ENCODE peak calls at places on chromosomes 7 and 10, in four cellular contexts. O is heart right ventricle, J is breast epithelium, F is colonic mucosa. A is an unnamed sample. For H3K4me1 and H3K36me3, the result is how much of the 10 kb centered on the place peaks cover.

GRCh38 chr7:28358423-28358868 is 53.9 kb upstream of the CREB5 start:
- DNase-seq in O (no peak), J (no peak), F (no peak), A (no peak)

GRCh38 chr10:47277352-47278151 is 22.4 kb upstream of the GDF10 start:
- DNase-seq in O (no peak), J (no peak), F (no peak), A (no peak)

GRCh38 chr10:67772894-67773511 is 65.0 kb downstream of the DNAJC12 start:
- DNase-seq in O (no peak), J (no peak), F (no peak), A (no peak)

GRCh38 chr10:98055875-98056516 is 25.6 kb upstream of the CRTAC1 start:
- DNase-seq in O (no peak), J (no peak), F (no peak), A (no peak)

GRCh38 chr7:103687981-103688380 is 242.0 kb upstream of the SLC26A5 start:
- DNase-seq in O (no peak), J (no peak), F (no peak), A (no peak)

GRCh38 chr10:3366735-3367405 is 194.3 kb upstream of the PITRM1 start:
- DNase-seq in O (no peak), J (no peak), F (no peak), A (no peak)

GRCh38 chr7:123231060-123232000 is 31.6 kb upstream of the SLC13A1 start:
- DNase-seq in O (no peak), J (no peak), F (no peak), A (no peak)

GRCh38 chr7:159116581-159117339 is 27.9 kb downstream of the VIPR2 start:
- DNase-seq in O (no peak), J (peak), F (no peak), A (no peak)

GRCh38 chr10:26438534-26439269 is 561 bp downstream of the APBB1IP start:
- DNase-seq in O (no peak), J (no peak), F (peak), A (peak)

GRCh38 chr10:86957471-86958108 is at the start of gene MMRN2:
- DNase-seq in O (peak), J (no peak), F (no peak), A (no peak)

GRCh38 chr10:114151486-114151885 is 22.5 kb downstream of the CCDC186 start:
- DNase-seq in O (no peak), J (no peak), F (no peak), A (no peak)

GRCh38 chr10:100848770-100849169 is 64.0 kb upstream of the SLF2 start:
- DNase-seq in O (no peak), J (no peak), F (no peak), A (no peak)

GRCh38 chr10:82358486-82359097 is 483.6 kb downstream of the NRG3 start:
- DNase-seq in O (peak), J (no peak), F (no peak), A (peak)

GRCh38 chr7:7427363-7427762 is 108.3 kb downstream of the COL28A1 start:
- DNase-seq in O (no peak), J (no peak), F (no peak), A (no peak)

GRCh38 chr7:110835889-110836288 is 255.0 kb upstream of the LRRN3 start:
- DNase-seq in O (no peak), J (no peak), F (no peak), A (no peak)

GRCh38 chr7:20831976-20832375 is 45.3 kb upstream of the SP8 start:
- DNase-seq in O (no peak), J (no peak), F (no peak), A (no peak)

GRCh38 chr10:31477584-31477983 is 158.6 kb downstream of the ZEB1 start:
- DNase-seq in O (no peak), J (no peak), F (no peak), A (no peak)

GRCh38 chr7:141649137-141649864 is 52.7 kb downstream of the DENND11 start:
- DNase-seq in O (no peak), J (no peak), F (no peak), A (no peak)

GRCh38 chr7:28957064-28957821 is 887 bp downstream of the TRIL start:
- DNase-seq in O (no peak), J (peak), F (peak), A (peak)

GRCh38 chr10:128629111-128630096 is 503.2 kb upstream of the MKI67 start:
- DNase-seq in O (no peak), J (peak), F (no peak), A (no peak)

GRCh38 chr7:99089914-99090629 is 53.8 kb downstream of the SMURF1 start:
- DNase-seq in O (no peak), J (no peak), F (no peak), A (no peak)

GRCh38 chr7:72710983-72711382 is 117.0 kb downstream of the TYW1B start:
- DNase-seq in O (no peak), J (no peak), F (no peak), A (no peak)

DNA sequence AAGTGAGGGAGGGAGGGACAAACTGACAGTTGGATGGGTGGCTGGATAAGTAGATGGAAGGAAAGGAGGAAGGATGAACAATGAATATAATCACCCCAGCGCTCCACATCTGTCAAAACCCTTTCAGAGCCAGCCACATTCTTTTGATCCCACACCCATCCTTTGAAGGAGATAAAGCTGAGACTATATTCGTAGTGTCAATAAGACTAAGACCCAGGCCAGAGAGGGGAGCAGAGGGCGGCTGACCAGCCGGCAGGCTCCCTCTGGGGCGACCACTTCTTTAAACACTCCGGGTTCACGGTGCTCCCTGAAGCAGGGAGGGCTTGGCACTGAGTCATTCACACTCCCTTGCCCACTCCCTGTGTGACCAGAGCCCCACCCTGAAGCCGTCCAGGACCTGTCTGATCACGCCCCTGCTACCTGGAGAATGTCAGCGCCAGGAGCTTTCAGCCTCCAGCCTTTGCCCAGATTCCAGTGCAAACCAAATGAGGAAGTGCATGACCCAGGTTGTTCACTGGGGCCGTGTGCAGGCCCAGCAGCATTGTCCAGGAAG is 34.3 kb downstream of the UNC5B start:
- DNase-seq in O (no peak), J (no peak), F (peak), A (peak)
- H3K4me1 ChIP-seq in O (half or more), J (under half), F (under half), A (half or more)

DNA sequence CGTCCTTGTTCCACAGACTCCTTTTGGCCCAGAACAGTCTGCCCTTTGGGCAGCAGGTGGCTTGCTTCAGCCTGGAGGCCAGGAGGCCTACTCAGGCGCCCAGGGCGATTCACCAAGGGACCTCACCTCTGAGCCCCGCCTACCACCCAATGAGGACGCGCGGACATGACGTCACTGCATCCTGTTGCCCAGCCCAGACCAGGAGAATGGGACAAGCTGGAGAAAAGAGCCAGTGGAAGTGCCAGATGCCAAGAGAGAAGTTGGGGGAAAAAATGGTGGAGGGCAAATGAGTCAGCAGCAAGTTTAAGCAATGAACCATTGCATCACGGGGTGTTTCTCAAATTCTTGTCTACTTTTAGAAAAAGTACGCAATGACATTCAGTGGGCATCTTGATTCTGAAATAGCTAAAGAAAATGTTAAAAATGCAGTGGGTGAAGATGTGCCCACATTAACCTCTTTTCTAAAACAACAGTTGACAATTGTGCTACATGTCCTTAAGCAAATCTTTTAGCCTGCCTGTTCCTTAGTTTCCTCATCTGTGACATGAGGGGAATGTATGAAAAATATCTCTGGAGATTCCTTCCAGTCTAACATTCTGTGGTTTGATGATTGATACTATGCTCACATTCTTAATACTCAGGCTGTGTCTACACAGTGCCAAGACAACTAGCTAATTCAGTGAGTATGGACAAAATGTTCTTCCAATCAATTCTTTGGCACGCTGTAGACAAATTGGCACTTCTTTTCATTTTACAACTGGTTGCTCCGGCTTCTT is 23.9 kb upstream of the LEP start:
- DNase-seq in O (no peak), J (no peak), F (no peak), A (peak)
- TF ChIP-seq CTCF in O (no peak), J (no peak), F (no peak), A (no peak)

GRCh38 chr10:124403548-124403947 is 15.2 kb downstream of the OAT start:
- DNase-seq in O (peak), J (no peak), F (no peak), A (no peak)
- H3K36me3 ChIP-seq in O (half or more), J (under half), F (under half), A (half or more)

GRCh38 chr7:155809332-155809946 is 2.8 kb downstream of the SHH start:
- DNase-seq in O (no peak), J (no peak), F (peak), A (no peak)

GRCh38 chr7:155807013-155807804 is 5.1 kb downstream of the SHH start:
- DNase-seq in O (no peak), J (no peak), F (peak), A (no peak)

GRCh38 chr7:155808551-155809331 is 3.5 kb downstream of the SHH start:
- DNase-seq in O (no peak), J (no peak), F (peak), A (no peak)

GRCh38 chr7:155806096-155806871 is 6.0 kb downstream of the SHH start:
- DNase-seq in O (no peak), J (no peak), F (no peak), A (no peak)

DNA sequence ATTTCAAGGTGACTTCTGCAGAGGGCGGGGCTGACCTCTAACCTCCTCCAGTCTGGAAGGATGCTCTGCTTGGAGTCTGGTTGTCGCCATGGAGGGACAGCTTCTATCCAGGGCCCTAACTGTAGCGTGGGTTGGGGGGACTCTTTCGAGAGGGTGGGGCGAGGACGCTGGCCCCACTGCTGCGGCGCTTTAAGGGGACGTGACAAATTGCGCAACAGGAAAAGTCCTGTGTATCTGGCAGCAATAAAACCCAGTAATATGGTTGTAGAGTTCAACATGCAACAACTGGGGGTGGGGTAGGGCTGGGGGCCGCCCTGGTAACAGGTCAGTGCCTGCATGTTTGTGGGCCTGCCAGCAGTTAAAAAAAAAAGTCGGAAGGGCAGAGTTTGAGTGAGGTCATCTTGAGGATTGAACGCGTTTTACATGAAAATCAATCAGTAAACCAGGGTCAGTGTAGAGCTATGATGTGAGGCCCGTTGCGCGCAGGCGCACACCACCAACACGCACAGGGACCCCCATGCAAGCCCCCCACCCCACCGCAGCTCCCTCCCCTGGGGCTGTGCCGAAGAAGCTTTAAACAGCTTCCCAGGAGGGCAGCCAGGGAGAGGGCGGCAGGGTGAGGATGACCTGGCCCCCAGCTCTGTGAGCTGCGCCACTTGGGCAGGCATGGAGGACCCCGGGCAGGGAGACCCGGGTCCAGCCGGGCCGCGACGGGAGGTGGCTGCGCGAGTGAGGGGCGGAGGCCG is 4.3 kb downstream of the SHH start:
- DNase-seq in O (no peak), J (no peak), F (peak), A (no peak)
- H3K4me1 ChIP-seq in O (half or more), J (under half), F (under half), A (half or more)

GRCh38 chr10:43113201-43113893 is 24.9 kb upstream of the CSGALNACT2 start:
- DNase-seq in O (no peak), J (no peak), F (no peak), A (no peak)
- TF ChIP-seq CTCF in O (no peak), J (no peak), F (no peak), A (no peak)

GRCh38 chr7:112470194-112470593 is 10.6 kb upstream of the LSMEM1 start:
- DNase-seq in O (no peak), J (no peak), F (no peak), A (no peak)

GRCh38 chr7:112462236-112462635 is 12.0 kb downstream of the IFRD1 start:
- DNase-seq in O (peak), J (peak), F (peak), A (no peak)

DNA sequence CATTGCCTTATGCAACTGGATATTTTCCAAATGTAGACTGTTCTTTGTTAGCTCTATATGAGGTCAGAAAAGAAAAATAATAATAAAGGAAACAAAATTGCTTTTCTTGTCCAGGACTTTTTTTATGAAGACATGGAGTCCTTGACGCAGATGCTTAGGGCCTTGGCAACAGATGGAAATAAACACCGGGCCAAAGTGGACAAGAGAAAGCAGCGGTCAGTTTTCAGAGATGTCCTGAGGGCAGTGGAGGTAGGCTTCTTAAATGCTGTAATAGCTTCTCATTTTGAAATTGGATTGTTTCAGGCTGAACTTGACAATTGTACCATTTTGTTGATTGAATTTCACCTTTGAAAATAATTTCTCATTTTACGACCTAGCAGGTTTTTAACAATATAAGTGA is 12.9 kb upstream of the LSMEM1 start:
- DNase-seq in O (no peak), J (no peak), F (no peak), A (no peak)
- H3K36me3 ChIP-seq in O (half or more), J (under half), F (under half), A (half or more)

GRCh38 chr7:100369105-100369504 is 4.2 kb upstream of the PILRA start:
- DNase-seq in O (peak), J (no peak), F (peak), A (peak)

GRCh38 chr7:100364480-100364879 is 6.6 kb downstream of the PILRB start:
- DNase-seq in O (no peak), J (no peak), F (no peak), A (no peak)

GRCh38 chr7:100367676-100368613 is 5.3 kb upstream of the PILRA start:
- DNase-seq in O (no peak), J (no peak), F (no peak), A (no peak)

GRCh38 chr7:100366411-100367250 is 6.7 kb upstream of the PILRA start:
- DNase-seq in O (no peak), J (no peak), F (no peak), A (no peak)

GRCh38 chr7:100367251-100367620 is 6.1 kb upstream of the PILRA start:
- DNase-seq in O (no peak), J (no peak), F (no peak), A (no peak)
- H3K4me1 ChIP-seq in O (under half), J (under half), F (under half), A (under half)

DNA sequence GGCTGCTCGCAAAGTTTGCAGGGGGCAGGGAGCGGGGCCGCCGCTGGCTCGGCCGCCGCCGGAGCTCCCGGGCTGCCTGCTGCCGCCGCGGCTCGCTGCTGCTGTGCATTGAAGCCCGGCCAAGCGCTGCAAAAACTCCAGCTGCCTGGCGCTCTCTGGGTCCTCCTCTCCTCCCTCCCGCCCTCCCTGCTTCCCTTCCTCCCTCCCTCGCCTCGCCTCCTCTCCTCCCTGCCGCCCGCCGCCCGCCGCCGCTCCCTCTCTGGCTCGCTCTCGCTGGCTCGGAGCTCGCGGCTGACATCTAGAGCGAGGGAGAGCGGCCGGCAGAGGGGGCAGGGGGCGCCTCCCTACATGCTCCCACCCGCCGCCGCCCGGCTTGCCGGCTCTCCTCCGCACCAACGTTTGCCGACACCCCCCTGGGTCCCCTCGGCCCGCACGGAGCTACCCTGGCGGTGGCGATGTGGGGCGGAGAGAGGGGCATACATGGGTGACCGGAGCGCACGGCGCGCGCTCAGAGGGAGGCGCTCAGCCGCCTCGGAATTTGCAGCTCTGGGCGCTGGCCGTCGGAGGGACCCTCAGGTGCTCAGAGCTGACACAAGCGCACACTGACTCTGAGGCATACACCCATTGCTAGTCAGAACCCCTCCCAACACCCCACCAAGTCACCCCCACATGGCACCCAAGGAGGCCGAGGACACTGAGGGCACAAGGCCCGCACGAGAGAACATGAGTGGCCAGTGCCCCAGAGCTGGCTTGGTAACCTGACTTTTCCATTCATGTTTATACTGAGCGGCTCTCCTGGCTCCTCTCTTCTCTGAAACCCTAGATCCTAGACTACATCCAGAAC is 1.2 kb upstream of the PLXNA4 start:
- DNase-seq in O (peak), J (no peak), F (peak), A (peak)
- TF ChIP-seq CTCF in O (no peak), J (no peak), F (no peak), A (peak)

GRCh38 chr10:103102195-103102594 is 90.9 kb downstream of the NT5C2 start:
- DNase-seq in O (no peak), J (no peak), F (no peak), A (no peak)
- H3K36me3 ChIP-seq in O (half or more), J (under half), F (under half), A (half or more)

DNA sequence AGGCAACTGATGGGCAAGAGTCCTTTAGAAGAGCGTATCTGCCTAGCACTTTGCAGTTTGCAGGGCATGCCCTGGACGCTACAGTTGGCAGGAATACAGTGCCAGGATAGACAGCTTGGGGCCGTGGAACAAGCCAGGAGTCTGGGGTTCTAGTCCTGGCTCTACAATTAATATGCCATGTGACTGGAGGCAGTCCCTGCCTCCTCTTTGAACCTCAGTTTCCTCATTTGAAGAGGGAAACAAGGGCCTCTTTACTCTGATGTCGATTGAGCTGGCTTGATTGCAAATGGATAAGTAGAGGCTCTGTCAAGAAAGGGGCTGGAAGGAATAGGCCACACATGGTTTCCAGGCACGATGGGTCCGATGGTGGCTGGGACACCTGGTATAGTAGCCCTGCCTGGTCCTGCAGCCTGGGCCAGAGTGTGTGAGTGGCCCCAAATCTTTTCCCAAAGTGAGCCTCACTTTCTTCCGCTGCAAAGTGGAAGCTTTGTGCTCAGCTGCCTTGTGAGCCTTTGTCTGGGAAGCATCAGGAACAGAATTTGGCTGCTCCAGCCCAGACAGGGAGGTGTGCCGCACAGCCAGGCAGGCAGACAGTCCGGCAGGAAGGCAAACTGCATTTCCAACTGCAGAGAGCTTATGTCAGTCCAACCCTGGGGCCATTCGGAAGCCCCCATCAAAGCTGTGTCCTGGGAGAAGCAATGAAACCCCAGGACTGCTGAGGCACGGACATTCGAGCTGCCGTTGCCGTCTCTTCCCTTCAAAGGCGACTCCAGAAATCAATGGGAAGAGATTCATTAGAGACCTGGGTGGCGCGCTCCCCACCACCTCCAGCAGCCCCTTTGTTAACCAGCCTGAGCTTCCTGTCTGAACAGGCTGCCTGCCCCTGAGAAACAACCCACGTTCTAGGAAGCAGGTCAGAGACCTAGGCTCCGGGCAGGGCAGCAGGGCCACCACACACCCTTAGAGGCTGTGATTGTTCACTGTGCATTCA is 111.2 kb upstream of the PPIF start:
- DNase-seq in O (no peak), J (no peak), F (no peak), A (no peak)
- H3K4me1 ChIP-seq in O (half or more), J (under half), F (under half), A (half or more)